ENCODE peak calls at places on chromosomes 11 and 22, in seven cellular contexts. F is stomach, E is iPS DF 6.9, Q is suprapubic skin, U is neural progenitor cell, N is pancreas, S is HCT116. Z is an unnamed sample. For H3K4me1, the result is how much of the 10 kb centered on the place peaks cover.

GRCh38 chr11:75325713-75326438 is 25.6 kb downstream of the ARRB1 start:
- DNase-seq in F (peak), E (no peak), Q (no peak), U (no peak), N (no peak), S (peak), Z (peak)

GRCh38 chr11:66082936-66083698 is 13.0 kb downstream of the PACS1 start:
- DNase-seq in F (no peak), E (no peak), Q (no peak), U (no peak), N (peak), S (no peak), Z (no peak)

GRCh38 chr11:29173660-29174062 is 843.2 kb downstream of the KCNA4 start:
- DNase-seq in F (no peak), E (no peak), Q (no peak), U (no peak), N (no peak), S (peak), Z (no peak)

GRCh38 chr11:121459413-121460041 is 6.8 kb upstream of the SORL1-AS1 start:
- DNase-seq in F (no peak), E (no peak), Q (no peak), U (no peak), N (no peak), S (no peak), Z (no peak)

GRCh38 chr11:10744206-10744605 is 6.8 kb upstream of the CTR9 start:
- DNase-seq in F (no peak), E (no peak), Q (no peak), U (no peak), N (no peak), S (no peak), Z (no peak)

GRCh38 chr22:46036558-46037408 is 59.8 kb upstream of the WNT7B start:
- DNase-seq in F (peak), E (no peak), Q (peak), U (peak), N (peak), S (peak), Z (no peak)

GRCh38 chr11:107018274-107018901 is at the start of gene GUCY1A2:
- DNase-seq in F (no peak), E (no peak), Q (no peak), U (peak), N (peak), S (no peak), Z (no peak)

GRCh38 chr11:10314199-10315072 is 9.6 kb downstream of the ADM start:
- DNase-seq in F (no peak), E (no peak), Q (no peak), U (peak), N (no peak), S (no peak), Z (no peak)

GRCh38 chr22:39553429-39553828 is 17.1 kb upstream of the CACNA1I start:
- DNase-seq in F (no peak), E (no peak), Q (no peak), U (no peak), N (no peak), S (no peak), Z (no peak)

GRCh38 chr11:133123371-133123770 is 408.9 kb downstream of the OPCML start:
- DNase-seq in F (no peak), E (no peak), Q (no peak), U (no peak), N (no peak), S (no peak), Z (no peak)

GRCh38 chr11:64716471-64717267 is 6.3 kb downstream of the NRXN2 start:
- DNase-seq in F (no peak), E (no peak), Q (no peak), U (no peak), N (no peak), S (no peak), Z (no peak)

GRCh38 chr11:103944251-103944944 is 92.0 kb upstream of the DDI1 start:
- DNase-seq in F (no peak), E (no peak), Q (no peak), U (no peak), N (no peak), S (no peak), Z (no peak)

GRCh38 chr11:10858505-10859360 is 880 bp upstream of the ZBED5 start:
- DNase-seq in F (peak), E (no peak), Q (no peak), U (peak), N (no peak), S (no peak), Z (no peak)

GRCh38 chr11:58024601-58025091 is 965 bp downstream of the OR9Q1 start:
- DNase-seq in F (peak), E (no peak), Q (peak), U (no peak), N (peak), S (no peak), Z (no peak)

GRCh38 chr11:111402411-111402810 is 23.3 kb upstream of the POU2AF1 start:
- DNase-seq in F (peak), E (no peak), Q (no peak), U (no peak), N (peak), S (no peak), Z (no peak)

GRCh38 chr11:111395749-111396148 is 16.7 kb upstream of the POU2AF1 start:
- DNase-seq in F (no peak), E (no peak), Q (no peak), U (no peak), N (no peak), S (no peak), Z (no peak)

GRCh38 chr11:111403021-111403725 is 24.1 kb upstream of the POU2AF1 start:
- DNase-seq in F (no peak), E (no peak), Q (no peak), U (no peak), N (no peak), S (no peak), Z (no peak)

GRCh38 chr11:111399187-111400031 is 20.3 kb upstream of the POU2AF1 start:
- DNase-seq in F (no peak), E (no peak), Q (no peak), U (no peak), N (no peak), S (no peak), Z (no peak)

GRCh38 chr11:111400595-111400994 is 21.5 kb upstream of the POU2AF1 start:
- DNase-seq in F (no peak), E (no peak), Q (no peak), U (no peak), N (no peak), S (no peak), Z (no peak)
- H3K4me1 ChIP-seq in F (under half), E (under half), Q (under half), U (under half), N (under half), S (under half), Z (under half)

DNA sequence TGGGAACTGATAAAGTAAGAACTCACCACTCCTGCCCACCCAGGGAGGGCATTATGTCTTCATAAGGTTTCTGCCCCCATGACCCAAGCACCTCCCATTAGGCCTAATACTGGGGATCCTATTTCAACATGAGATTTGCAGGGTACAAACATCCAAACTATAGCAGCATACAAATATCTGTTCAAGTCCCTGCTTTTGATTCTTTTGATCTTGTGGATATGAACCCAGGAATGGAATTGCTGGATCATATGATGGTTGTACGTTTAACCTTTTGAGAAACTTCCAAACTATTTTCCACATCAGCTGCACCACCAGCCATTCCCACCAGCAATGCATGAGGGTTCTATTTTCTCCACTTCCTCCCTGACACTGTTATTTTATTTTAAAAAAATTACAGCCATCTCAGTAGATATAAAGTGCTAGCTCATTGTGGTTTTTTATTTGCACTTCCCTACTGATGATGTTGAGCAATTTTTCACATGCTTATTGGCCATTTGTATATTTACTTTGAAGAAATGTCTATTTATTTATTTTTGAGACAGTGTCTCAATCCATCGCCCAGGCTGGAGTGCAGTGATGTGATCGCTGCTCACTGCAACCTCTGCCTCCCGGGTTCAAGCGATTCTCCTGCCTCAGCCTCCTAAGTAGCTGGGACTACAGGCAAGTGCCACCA is 7.1 kb upstream of the ATG16L2 start:
- DNase-seq in F (no peak), E (no peak), Q (no peak), U (peak), N (no peak), S (no peak), Z (no peak)
- H3K4me1 ChIP-seq in F (under half), E (under half), Q (under half), U (under half), N (under half), S (under half), Z (under half)

DNA sequence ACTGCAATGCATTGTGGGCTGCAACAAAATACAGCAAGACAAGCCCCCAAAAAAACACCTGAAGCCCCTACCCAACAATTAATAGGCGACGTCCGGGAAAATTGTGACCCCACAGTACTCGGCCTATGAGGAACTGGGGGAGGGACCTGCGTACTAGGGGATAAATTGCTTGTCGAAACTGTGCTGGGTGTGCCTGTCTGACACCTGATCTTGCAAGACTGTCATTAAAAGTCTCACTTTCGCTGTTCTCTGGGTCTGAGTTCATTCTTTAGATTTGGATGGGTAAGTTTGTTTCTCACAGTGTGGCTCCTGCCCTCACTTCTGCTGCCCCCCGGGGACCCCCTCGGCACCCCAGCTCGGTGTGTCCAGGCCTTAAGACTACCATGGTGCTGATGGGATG is 15.2 kb downstream of the TANGO2 start:
- DNase-seq in F (no peak), E (no peak), Q (no peak), U (no peak), N (no peak), S (no peak), Z (no peak)
- H3K4me1 ChIP-seq in F (under half), E (under half), Q (under half), U (under half), N (under half), S (under half), Z (under half)

GRCh38 chr11:111730031-111730430 is 36.2 kb downstream of the PPP2R1B start:
- DNase-seq in F (no peak), E (no peak), Q (no peak), U (no peak), N (no peak), S (no peak), Z (no peak)
- H3K4me1 ChIP-seq in F (half or more), E (under half), Q (half or more), U (under half), N (half or more), S (under half), Z (under half)

GRCh38 chr11:2386591-2386990 is 9.5 kb downstream of the CD81 start:
- DNase-seq in F (no peak), E (no peak), Q (no peak), U (no peak), N (no peak), S (no peak), Z (no peak)
- H3K4me1 ChIP-seq in F (half or more), E (under half), Q (half or more), U (under half), N (under half), S (under half), Z (half or more)

Z was measured in keratinocyte.